ENCODE peak calls at places on chromosomes 7 and 10, in eight cellular contexts. N is sigmoid colon, L is A549, O is choroid plexus epithelial cell, B is fibroblast of lung, A is left lung, G is MCF 10A, M is tibial artery. D is an unnamed sample.

GRCh38 chr7:136278057-136278456 is 300.9 kb upstream of the MTPN start:
- DNase-seq in N (no peak), L (no peak), O (no peak), B (no peak), A (no peak), G (no peak), M (no peak), D (no peak)

GRCh38 chr10:121927361-121927840 is 430 bp downstream of the ATE1 start:
- DNase-seq in N (peak; percentile 79), L (no peak), O (no peak), B (peak; percentile 61), A (peak; percentile 51), G (peak; percentile 71), M (peak; percentile 42), D (peak; percentile 72)

GRCh38 chr7:142231716-142232115 is 26.1 kb downstream of the PRSS58 start:
- DNase-seq in N (no peak), L (peak; percentile 51), O (peak; percentile 2), B (peak; percentile 1), A (no peak), G (peak; percentile 3), M (no peak), D (no peak)

GRCh38 chr10:18607979-18608378 is 43.4 kb downstream of the NSUN6 start:
- DNase-seq in N (no peak), L (peak; percentile 24), O (no peak), B (peak; percentile 27), A (no peak), G (peak; percentile 37), M (no peak), D (no peak)

GRCh38 chr10:17847586-17848296 is 38.6 kb downstream of the MRC1 start:
- DNase-seq in N (no peak), L (no peak), O (peak; percentile 65), B (peak; percentile 13), A (no peak), G (peak; percentile 35), M (no peak), D (no peak)

GRCh38 chr10:59337254-59337653 is 25.1 kb downstream of the FAM13C start:
- DNase-seq in N (peak; percentile 71), L (peak; percentile 12), O (peak; percentile 44), B (peak; percentile 91), A (peak; percentile 37), G (peak; percentile 81), M (peak; percentile 37), D (no peak)

GRCh38 chr7:125857606-125858005 is 928.0 kb upstream of the POT1 start:
- DNase-seq in N (no peak), L (no peak), O (peak; percentile 78), B (peak; percentile 73), A (no peak), G (no peak), M (no peak), D (no peak)

GRCh38 chr7:55522268-55522902 is 49.9 kb downstream of the VOPP1 start:
- DNase-seq in N (no peak), L (no peak), O (no peak), B (no peak), A (no peak), G (no peak), M (no peak), D (no peak)

GRCh38 chr7:14851610-14852009 is 50.9 kb downstream of the DGKB start:
- DNase-seq in N (no peak), L (no peak), O (peak; percentile 32), B (peak; percentile 15), A (no peak), G (peak; percentile 8), M (no peak), D (no peak)

GRCh38 chr10:108358912-108359311 is 1194.4 kb upstream of the SORCS1 start:
- DNase-seq in N (no peak), L (peak; percentile 20), O (peak; percentile 93), B (peak; percentile 96), A (no peak), G (peak; percentile 88), M (no peak), D (no peak)
- TF ChIP-seq CTCF in N (no peak), L (no peak), O (no peak), B (no peak), A (no peak), G (peak; percentile 31), M (no peak), D (no peak)

DNA sequence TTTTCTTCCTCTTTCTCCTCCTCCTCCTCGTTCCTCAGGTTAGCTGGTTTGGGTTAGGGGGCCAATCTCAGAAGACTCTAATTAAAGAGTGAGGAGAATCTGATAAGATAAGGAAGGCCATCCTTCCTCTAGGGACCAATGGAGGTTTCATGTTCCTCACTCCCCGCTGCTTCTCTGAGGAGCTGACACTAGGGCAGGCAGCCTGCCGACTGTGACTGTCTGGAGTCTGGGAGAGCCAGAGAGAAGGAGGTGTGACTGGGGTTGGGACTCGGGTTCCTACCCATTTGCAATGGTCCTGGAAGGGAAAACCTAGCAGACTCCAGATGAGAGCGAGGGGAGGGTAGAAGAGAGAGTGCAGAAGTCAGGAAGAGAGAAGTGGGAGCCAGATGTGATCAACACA is 15.3 kb downstream of the PAX2 start:
- DNase-seq in N (no peak), L (no peak), O (no peak), B (no peak), A (no peak), G (no peak), M (no peak), D (no peak)
- TF ChIP-seq CTCF in N (no peak), L (no peak), O (no peak), B (no peak), A (no peak), G (no peak), M (no peak), D (no peak)

GRCh38 chr7:99949645-99950228 is 20.3 kb upstream of the GJC3 start:
- DNase-seq in N (no peak), L (peak; percentile 20), O (peak; percentile 56), B (peak; percentile 4), A (no peak), G (no peak), M (no peak), D (no peak)
- TF ChIP-seq CTCF in N (no peak), L (peak; percentile 25), O (peak; percentile 60), B (peak; percentile 37), A (peak; percentile 23), G (peak; percentile 12), M (no peak), D (peak; percentile 60)

DNA sequence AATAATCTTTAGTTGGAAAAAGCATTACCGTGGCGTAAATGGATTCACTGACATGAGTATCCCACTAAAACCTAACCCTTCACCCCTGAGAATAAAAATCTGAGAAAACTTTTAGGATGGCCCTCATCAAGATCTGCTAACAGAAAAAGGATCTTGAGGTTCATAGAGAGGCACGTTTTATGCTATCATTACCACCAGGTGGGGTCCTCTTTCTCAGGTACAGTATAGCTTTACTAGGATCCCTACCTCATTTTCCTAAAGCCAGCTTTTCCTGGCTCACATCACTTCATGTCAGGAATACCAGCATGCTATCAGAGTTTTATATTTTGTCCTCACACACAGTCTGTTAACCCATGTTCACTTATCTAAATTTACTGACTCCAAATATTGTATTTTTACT is 173.7 kb downstream of the POM121L12 start:
- DNase-seq in N (no peak), L (no peak), O (no peak), B (no peak), A (no peak), G (no peak), M (no peak), D (no peak)
- TF ChIP-seq CTCF in N (no peak), L (no peak), O (no peak), B (no peak), A (no peak), G (no peak), M (no peak), D (peak; percentile 15)

GRCh38 chr10:42422911-42423310 is 215.5 kb downstream of the ZNF33B start:
- DNase-seq in N (no peak), L (no peak), O (no peak), B (no peak), A (no peak), G (no peak), M (no peak), D (no peak)

GRCh38 chr10:42431095-42431494 is 207.3 kb downstream of the ZNF33B start:
- DNase-seq in N (no peak), L (no peak), O (no peak), B (no peak), A (no peak), G (no peak), M (no peak), D (no peak)

GRCh38 chr10:42428534-42428933 is 209.8 kb downstream of the ZNF33B start:
- DNase-seq in N (no peak), L (no peak), O (peak; percentile 28), B (no peak), A (no peak), G (peak; percentile 8), M (no peak), D (no peak)
- TF ChIP-seq CTCF in N (peak; percentile 11), L (peak; percentile 21), O (peak; percentile 47), B (peak; percentile 32), A (no peak), G (peak; percentile 29), M (no peak), D (peak; percentile 31)

GRCh38 chr10:123139165-123139520 is 3.4 kb downstream of the HMX3 start:
- DNase-seq in N (no peak), L (no peak), O (no peak), B (no peak), A (no peak), G (no peak), M (no peak), D (no peak)

GRCh38 chr10:123139521-123140163 is 3.9 kb downstream of the HMX3 start:
- DNase-seq in N (peak; percentile 52), L (peak; percentile 49), O (peak; percentile 28), B (no peak), A (no peak), G (no peak), M (no peak), D (no peak)

GRCh38 chr10:123140983-123141390 is 5.2 kb downstream of the HMX3 start:
- DNase-seq in N (peak; percentile 52), L (no peak), O (no peak), B (no peak), A (no peak), G (no peak), M (no peak), D (no peak)

GRCh38 chr10:123141791-123142700 is 5.9 kb upstream of the HMX2 start:
- DNase-seq in N (peak; percentile 40), L (no peak), O (no peak), B (no peak), A (no peak), G (no peak), M (no peak), D (no peak)

GRCh38 chr10:123140164-123140982 is 4.6 kb downstream of the HMX3 start:
- DNase-seq in N (peak; percentile 58), L (peak; percentile 38), O (no peak), B (no peak), A (no peak), G (no peak), M (no peak), D (no peak)
- TF ChIP-seq CTCF in N (no peak), L (peak; percentile 51), O (no peak), B (no peak), A (no peak), G (no peak), M (no peak), D (no peak)

GRCh38 chr7:5348134-5349004 is 65.6 kb downstream of the SLC29A4 start:
- DNase-seq in N (no peak), L (no peak), O (no peak), B (no peak), A (no peak), G (no peak), M (no peak), D (no peak)
- TF ChIP-seq CTCF in N (no peak), L (no peak), O (no peak), B (no peak), A (no peak), G (no peak), M (no peak), D (no peak)